ENCODE peak calls at places on chromosomes 2 and 18, in six cellular contexts. V, I, T, Q, D and F are unnamed samples.

GRCh38 chr2:18169121-18169786 is 290.8 kb downstream of the KCNS3 start:
- DNase-seq in V (no peak), I (no peak), T (no peak), Q (no peak), D (peak), F (no peak)

GRCh38 chr2:104852161-104852689 is 1.7 kb upstream of the POU3F3 start:
- DNase-seq in V (no peak), I (no peak), T (peak), Q (no peak), D (peak), F (peak)

GRCh38 chr2:165634855-165635254 is 159.2 kb downstream of the GALNT3 start:
- DNase-seq in V (no peak), I (no peak), T (no peak), Q (peak), D (peak), F (peak)

GRCh38 chr18:10023853-10024638 is 110.2 kb downstream of the VAPA start:
- DNase-seq in V (no peak), I (no peak), T (no peak), Q (no peak), D (no peak), F (no peak)

GRCh38 chr2:24831736-24832421 is 38.7 kb downstream of the CENPO start:
- DNase-seq in V (no peak), I (no peak), T (no peak), Q (no peak), D (no peak), F (peak)

GRCh38 chr2:69213832-69214231 is 173.2 kb downstream of the GFPT1 start:
- DNase-seq in V (no peak), I (no peak), T (no peak), Q (no peak), D (no peak), F (no peak)

GRCh38 chr2:182372661-182373060 is 54.2 kb downstream of the PDE1A start:
- DNase-seq in V (peak), I (no peak), T (peak), Q (peak), D (peak), F (peak)

GRCh38 chr2:121063471-121063870 is 221.5 kb downstream of the TFCP2L1 start:
- DNase-seq in V (no peak), I (no peak), T (peak), Q (no peak), D (no peak), F (peak)

GRCh38 chr2:9206991-9207640 is 504 bp downstream of the ASAP2 start:
- DNase-seq in V (peak), I (no peak), T (peak), Q (no peak), D (no peak), F (peak)

GRCh38 chr2:88880441-88880953 is 189.0 kb downstream of the RPIA start:
- DNase-seq in V (peak), I (no peak), T (peak), Q (peak), D (peak), F (peak)

GRCh38 chr2:30768036-30768686 is 39.1 kb downstream of the CAPN13 start:
- DNase-seq in V (no peak), I (no peak), T (no peak), Q (no peak), D (no peak), F (no peak)

GRCh38 chr18:6352275-6352674 is 62.4 kb downstream of the L3MBTL4 start:
- DNase-seq in V (no peak), I (no peak), T (no peak), Q (no peak), D (no peak), F (no peak)

GRCh38 chr2:24456610-24457556 is 34.2 kb upstream of the NCOA1 start:
- DNase-seq in V (peak), I (no peak), T (peak), Q (peak), D (peak), F (peak)

GRCh38 chr2:217918220-217919024 is 84.4 kb downstream of the TNS1 start:
- DNase-seq in V (no peak), I (no peak), T (no peak), Q (peak), D (no peak), F (no peak)

GRCh38 chr2:16625759-16626158 is 39.9 kb downstream of the CYRIA start:
- DNase-seq in V (no peak), I (no peak), T (peak), Q (no peak), D (no peak), F (no peak)

GRCh38 chr18:8821531-8821930 is 116.2 kb downstream of the MTCL1 start:
- DNase-seq in V (no peak), I (no peak), T (no peak), Q (no peak), D (no peak), F (no peak)